ENCODE peak calls at places on chromosomes 4 and X, in ten cellular contexts. One of them, this sample, is unnamed.

GRCh38 chr4:178937130-178937529 is 1494.9 kb upstream of the AGA start:
- DNase-seq in GM04504: no peak
- DNase-seq in stimulated activated naive B cell treated with anti-CD40 and anti-IgM and Interleukin-4, amounts not matched to agents 10 μg/mL and 1 μg/mL and 100 μg/mL, for 72 hours: no peak
- DNase-seq in T-cell: no peak
- DNase-seq in cardiac fibroblast: no peak
- DNase-seq in AG20443: no peak
- DNase-seq in hypothalamus: no peak
- DNase-seq in hippocampal formation: no peak
- DNase-seq in activated T-helper 1 cell treated with Interleukin-2 at 50 U/mL for 16 hours: no peak
- DNase-seq in activated naive CD4-positive, alpha-beta T cell: no peak
- DNase-seq in this sample: no peak

GRCh38 chr4:140673729-140674128 is 82.5 kb downstream of the TBC1D9 start:
- DNase-seq in GM04504: peak
- DNase-seq in stimulated activated naive B cell treated with anti-CD40 and anti-IgM and Interleukin-4, amounts not matched to agents 10 μg/mL and 1 μg/mL and 100 μg/mL, for 72 hours: no peak
- DNase-seq in T-cell: no peak
- DNase-seq in cardiac fibroblast: no peak
- DNase-seq in AG20443: peak
- DNase-seq in hypothalamus: no peak
- DNase-seq in hippocampal formation: no peak
- DNase-seq in activated T-helper 1 cell treated with Interleukin-2 at 50 U/mL for 16 hours: no peak
- DNase-seq in activated naive CD4-positive, alpha-beta T cell: no peak
- DNase-seq in this sample: no peak

GRCh38 chr4:85639946-85640345 is 165.0 kb downstream of the ARHGAP24 start:
- DNase-seq in GM04504: no peak
- DNase-seq in stimulated activated naive B cell treated with anti-CD40 and anti-IgM and Interleukin-4, amounts not matched to agents 10 μg/mL and 1 μg/mL and 100 μg/mL, for 72 hours: no peak
- DNase-seq in T-cell: no peak
- DNase-seq in cardiac fibroblast: no peak
- DNase-seq in AG20443: no peak
- DNase-seq in hypothalamus: no peak
- DNase-seq in hippocampal formation: no peak
- DNase-seq in activated T-helper 1 cell treated with Interleukin-2 at 50 U/mL for 16 hours: no peak
- DNase-seq in activated naive CD4-positive, alpha-beta T cell: no peak
- DNase-seq in this sample: no peak

GRCh38 chr4:139808381-139809206 is 143.0 kb downstream of the MGST2 start:
- DNase-seq in GM04504: no peak
- DNase-seq in stimulated activated naive B cell treated with anti-CD40 and anti-IgM and Interleukin-4, amounts not matched to agents 10 μg/mL and 1 μg/mL and 100 μg/mL, for 72 hours: no peak
- DNase-seq in T-cell: no peak
- DNase-seq in cardiac fibroblast: no peak
- DNase-seq in AG20443: no peak
- DNase-seq in hypothalamus: no peak
- DNase-seq in hippocampal formation: no peak
- DNase-seq in activated T-helper 1 cell treated with Interleukin-2 at 50 U/mL for 16 hours: no peak
- DNase-seq in activated naive CD4-positive, alpha-beta T cell: no peak
- DNase-seq in this sample: no peak

GRCh38 chr4:158581161-158581560 is 59.5 kb downstream of the RXFP1 start:
- DNase-seq in GM04504: no peak
- DNase-seq in stimulated activated naive B cell treated with anti-CD40 and anti-IgM and Interleukin-4, amounts not matched to agents 10 μg/mL and 1 μg/mL and 100 μg/mL, for 72 hours: no peak
- DNase-seq in T-cell: no peak
- DNase-seq in cardiac fibroblast: peak
- DNase-seq in AG20443: no peak
- DNase-seq in hypothalamus: no peak
- DNase-seq in hippocampal formation: no peak
- DNase-seq in activated T-helper 1 cell treated with Interleukin-2 at 50 U/mL for 16 hours: no peak
- DNase-seq in activated naive CD4-positive, alpha-beta T cell: no peak
- DNase-seq in this sample: no peak

GRCh38 chrX:10972731-10973130 is 138.4 kb upstream of the HCCS start:
- DNase-seq in GM04504: peak
- DNase-seq in stimulated activated naive B cell treated with anti-CD40 and anti-IgM and Interleukin-4, amounts not matched to agents 10 μg/mL and 1 μg/mL and 100 μg/mL, for 72 hours: no peak
- DNase-seq in T-cell: no peak
- DNase-seq in cardiac fibroblast: no peak
- DNase-seq in AG20443: peak
- DNase-seq in hypothalamus: no peak
- DNase-seq in hippocampal formation: no peak
- DNase-seq in activated T-helper 1 cell treated with Interleukin-2 at 50 U/mL for 16 hours: no peak
- DNase-seq in activated naive CD4-positive, alpha-beta T cell: no peak
- DNase-seq in this sample: no peak

GRCh38 chrX:125953769-125954168 is 212.3 kb downstream of the DCAF12L2 start:
- DNase-seq in GM04504: no peak
- DNase-seq in stimulated activated naive B cell treated with anti-CD40 and anti-IgM and Interleukin-4, amounts not matched to agents 10 μg/mL and 1 μg/mL and 100 μg/mL, for 72 hours: no peak
- DNase-seq in T-cell: no peak
- DNase-seq in cardiac fibroblast: no peak
- DNase-seq in AG20443: no peak
- DNase-seq in hypothalamus: no peak
- DNase-seq in hippocampal formation: no peak
- DNase-seq in activated T-helper 1 cell treated with Interleukin-2 at 50 U/mL for 16 hours: no peak
- DNase-seq in activated naive CD4-positive, alpha-beta T cell: no peak
- DNase-seq in this sample: no peak

GRCh38 chrX:70694339-70695122 is 214.0 kb downstream of the TEX11 start:
- DNase-seq in GM04504: no peak
- DNase-seq in stimulated activated naive B cell treated with anti-CD40 and anti-IgM and Interleukin-4, amounts not matched to agents 10 μg/mL and 1 μg/mL and 100 μg/mL, for 72 hours: no peak
- DNase-seq in T-cell: no peak
- DNase-seq in cardiac fibroblast: no peak
- DNase-seq in AG20443: no peak
- DNase-seq in hypothalamus: no peak
- DNase-seq in hippocampal formation: no peak
- DNase-seq in activated T-helper 1 cell treated with Interleukin-2 at 50 U/mL for 16 hours: no peak
- DNase-seq in activated naive CD4-positive, alpha-beta T cell: no peak
- DNase-seq in this sample: no peak

GRCh38 chrX:135481696-135482179 is 38.7 kb upstream of the INTS6L start:
- DNase-seq in GM04504: no peak
- DNase-seq in stimulated activated naive B cell treated with anti-CD40 and anti-IgM and Interleukin-4, amounts not matched to agents 10 μg/mL and 1 μg/mL and 100 μg/mL, for 72 hours: no peak
- DNase-seq in T-cell: no peak
- DNase-seq in cardiac fibroblast: no peak
- DNase-seq in AG20443: no peak
- DNase-seq in hypothalamus: no peak
- DNase-seq in hippocampal formation: no peak
- DNase-seq in activated T-helper 1 cell treated with Interleukin-2 at 50 U/mL for 16 hours: no peak
- DNase-seq in activated naive CD4-positive, alpha-beta T cell: no peak
- DNase-seq in this sample: no peak